ENCODE peak calls at places on chromosomes 11 and 22, in four cellular contexts. One of them, this sample, is unnamed.
A peak's percentile ranks its signal among the peaks of the same experiment; 100 is the strongest.

GRCh38 chr11:23974046-23974445 is 522.8 kb upstream of the LUZP2 start:
- DNase-seq in HepG2: no peak
- DNase-seq in WTC11: no peak
- DNase-seq in K562: no peak
- DNase-seq in this sample: no peak

GRCh38 chr22:19612866-19613572 is 88.8 kb upstream of the CLDN5 start:
- DNase-seq in K562: no peak
- DNase-seq in HepG2: no peak
- DNase-seq in WTC11: no peak
- DNase-seq in this sample: no peak

GRCh38 chr22:34776827-34777226 is 289.1 kb upstream of the ISX start:
- DNase-seq in WTC11: no peak
- DNase-seq in HepG2: no peak
- DNase-seq in K562: no peak
- DNase-seq in this sample: no peak

GRCh38 chr11:33542921-33543320 is 157.7 kb downstream of the C11orf91 start:
- DNase-seq in HepG2: peak; percentile 23
- DNase-seq in WTC11: peak; percentile 76
- DNase-seq in K562: peak; percentile 44
- DNase-seq in this sample: no peak

GRCh38 chr11:92793189-92793588 is 176.3 kb upstream of the MTNR1B start:
- DNase-seq in WTC11: peak; percentile 31
- DNase-seq in K562: no peak
- DNase-seq in HepG2: no peak
- DNase-seq in this sample: no peak

GRCh38 chr11:115321602-115322289 is 182.5 kb downstream of the CADM1 start:
- DNase-seq in HepG2: no peak
- DNase-seq in K562: no peak
- DNase-seq in WTC11: no peak
- DNase-seq in this sample: no peak

GRCh38 chr22:50260801-50261614 is 475 bp downstream of the MAPK12 start:
- DNase-seq in K562: peak; percentile 57
- DNase-seq in HepG2: no peak
- DNase-seq in WTC11: peak; percentile 43
- DNase-seq in this sample: no peak

GRCh38 chr11:124712392-124712791 is 27.4 kb upstream of the NRGN start:
- DNase-seq in HepG2: no peak
- DNase-seq in WTC11: no peak
- DNase-seq in K562: no peak
- DNase-seq in this sample: no peak

GRCh38 chr22:22552630-22553029 is 6.4 kb downstream of the PRAME start:
- DNase-seq in HepG2: peak; percentile 44
- DNase-seq in WTC11: peak; percentile 50
- DNase-seq in K562: peak; percentile 87
- DNase-seq in this sample: no peak

GRCh38 chr22:45284705-45285305 is at the start of gene UPK3A:
- DNase-seq in WTC11: peak; percentile 86
- DNase-seq in K562: peak; percentile 20
- DNase-seq in HepG2: no peak
- DNase-seq in this sample: no peak

GRCh38 chr22:44450503-44450902 is 47.5 kb downstream of the RTL6 start:
- DNase-seq in WTC11: no peak
- DNase-seq in HepG2: no peak
- DNase-seq in K562: no peak
- DNase-seq in this sample: no peak

GRCh38 chr11:45209904-45210699 is 63.7 kb downstream of the PRDM11 start:
- DNase-seq in HepG2: no peak
- DNase-seq in WTC11: peak; percentile 72
- DNase-seq in K562: no peak
- DNase-seq in this sample: no peak

GRCh38 chr22:41862530-41863266 is 29.8 kb downstream of the SREBF2 start:
- DNase-seq in WTC11: no peak
- DNase-seq in K562: no peak
- DNase-seq in HepG2: no peak
- DNase-seq in this sample: peak; percentile 89

GRCh38 chr11:31958086-31958735 is 132.7 kb upstream of the RCN1 start:
- DNase-seq in HepG2: peak; percentile 15
- DNase-seq in K562: peak; percentile 70
- DNase-seq in WTC11: peak; percentile 90
- DNase-seq in this sample: peak; percentile 9

GRCh38 chr22:23305321-23305910 is 125.1 kb downstream of the BCR start:
- DNase-seq in WTC11: no peak
- DNase-seq in K562: no peak
- DNase-seq in HepG2: no peak
- DNase-seq in this sample: no peak

GRCh38 chr22:41568811-41569210 is 8.0 kb downstream of the CSDC2 start:
- DNase-seq in HepG2: no peak
- DNase-seq in K562: no peak
- DNase-seq in WTC11: no peak
- DNase-seq in this sample: no peak

GRCh38 chr11:75565221-75565814 is 3.3 kb downstream of the SERPINH1 start:
- DNase-seq in K562: no peak
- DNase-seq in WTC11: peak; percentile 48
- DNase-seq in HepG2: peak; percentile 57
- DNase-seq in this sample: no peak

GRCh38 chr11:1401656-1402221 is 12.0 kb downstream of the BRSK2 start:
- DNase-seq in K562: peak; percentile 84
- DNase-seq in HepG2: peak; percentile 30
- DNase-seq in WTC11: peak; percentile 85
- DNase-seq in this sample: no peak
- TF ChIP-seq TCF7 in K562: no peak
- TF ChIP-seq TCF7 in HepG2: no peak
- TF ChIP-seq TCF7 in WTC11: peak; percentile 91
- TF ChIP-seq TCF7 in this sample: no peak

GRCh38 chr11:105838668-105839403 is 183.2 kb downstream of the MSANTD4 start:
- DNase-seq in HepG2: no peak
- DNase-seq in K562: no peak
- DNase-seq in WTC11: no peak
- DNase-seq in this sample: no peak
- TF ChIP-seq TCF7 in HepG2: no peak
- TF ChIP-seq TCF7 in K562: no peak
- TF ChIP-seq TCF7 in WTC11: no peak
- TF ChIP-seq TCF7 in this sample: no peak

DNA sequence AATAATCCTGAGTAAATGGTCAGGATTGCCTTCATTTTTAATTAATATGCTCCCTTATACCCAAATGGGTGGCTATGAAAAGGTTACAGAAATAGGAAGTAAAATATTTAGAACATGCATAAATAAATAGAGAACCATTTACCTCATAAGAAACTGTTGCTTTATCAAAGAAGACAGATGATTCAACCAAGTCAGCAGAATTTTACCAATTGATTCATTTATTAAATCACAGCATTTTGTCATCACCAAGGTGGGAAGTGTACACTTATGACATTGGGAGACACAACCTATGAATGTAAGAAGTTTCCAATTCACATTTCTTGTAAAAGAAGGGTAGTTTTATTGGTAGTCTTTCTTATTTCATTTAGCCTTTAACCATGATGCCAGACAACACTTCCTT is 870.3 kb upstream of the CHORDC1 start:
- DNase-seq in HepG2: no peak
- DNase-seq in WTC11: no peak
- DNase-seq in K562: no peak
- DNase-seq in this sample: no peak
- TF ChIP-seq TCF7 in HepG2: no peak
- TF ChIP-seq TCF7 in WTC11: no peak
- TF ChIP-seq TCF7 in K562: no peak
- TF ChIP-seq TCF7 in this sample: no peak

GRCh38 chr22:39253427-39254070 is 8.8 kb upstream of the PDGFB start:
- DNase-seq in WTC11: no peak
- DNase-seq in HepG2: no peak
- DNase-seq in K562: peak; percentile 64
- DNase-seq in this sample: no peak
- TF ChIP-seq TCF7 in WTC11: no peak
- TF ChIP-seq TCF7 in HepG2: no peak
- TF ChIP-seq TCF7 in K562: no peak
- TF ChIP-seq TCF7 in this sample: no peak

DNA sequence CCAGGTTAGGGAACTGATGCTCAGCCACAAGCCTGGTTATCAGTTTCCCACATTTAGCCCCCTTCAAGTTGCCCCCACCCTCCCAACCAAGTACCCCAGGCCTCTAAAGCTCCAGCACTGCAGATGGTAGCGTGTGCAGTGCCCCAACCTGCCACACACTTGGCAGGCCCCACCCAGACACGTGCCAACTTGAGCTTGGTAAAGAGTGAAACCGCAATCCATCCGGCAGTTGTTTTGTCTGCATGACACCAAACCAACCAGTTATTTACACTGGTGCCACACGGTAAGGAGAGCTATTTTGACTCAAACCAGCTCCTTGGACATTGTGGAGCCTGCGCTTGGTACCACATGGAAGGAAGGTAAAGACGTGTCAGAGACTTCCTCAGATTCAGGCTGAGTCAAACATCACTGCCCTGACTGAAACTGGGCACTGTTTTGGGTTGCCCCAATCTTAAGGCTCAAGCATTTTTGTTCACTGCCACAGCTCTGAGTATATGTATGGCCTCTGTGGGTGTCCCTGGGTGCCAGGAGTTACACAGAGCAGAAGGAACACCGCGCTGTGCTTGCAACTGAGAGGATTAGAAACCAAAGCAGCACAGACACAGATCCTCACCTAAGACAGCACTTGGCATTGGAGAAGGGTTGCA is 136.1 kb downstream of the FDX1 start:
- DNase-seq in WTC11: no peak
- DNase-seq in K562: no peak
- DNase-seq in HepG2: no peak
- DNase-seq in this sample: no peak
- TF ChIP-seq TCF7 in WTC11: no peak
- TF ChIP-seq TCF7 in K562: no peak
- TF ChIP-seq TCF7 in HepG2: no peak
- TF ChIP-seq TCF7 in this sample: no peak

GRCh38 chr11:109994896-109995295 is 98.3 kb upstream of the ZC3H12C start:
- DNase-seq in K562: no peak
- DNase-seq in HepG2: no peak
- DNase-seq in WTC11: no peak
- DNase-seq in this sample: no peak

GRCh38 chr11:109996060-109996459 is 97.1 kb upstream of the ZC3H12C start:
- DNase-seq in HepG2: no peak
- DNase-seq in WTC11: no peak
- DNase-seq in K562: no peak
- DNase-seq in this sample: no peak

GRCh38 chr11:109998921-109999320 is 94.3 kb upstream of the ZC3H12C start:
- DNase-seq in WTC11: no peak
- DNase-seq in HepG2: no peak
- DNase-seq in K562: no peak
- DNase-seq in this sample: no peak

GRCh38 chr11:109993786-109994185 is 99.4 kb upstream of the ZC3H12C start:
- DNase-seq in WTC11: no peak
- DNase-seq in K562: no peak
- DNase-seq in HepG2: no peak
- DNase-seq in this sample: no peak
- TF ChIP-seq TCF7 in WTC11: no peak
- TF ChIP-seq TCF7 in K562: no peak
- TF ChIP-seq TCF7 in HepG2: no peak
- TF ChIP-seq TCF7 in this sample: no peak

GRCh38 chr11:706957-707816 is 1.2 kb downstream of the EPS8L2 start:
- DNase-seq in WTC11: peak; percentile 47
- DNase-seq in HepG2: peak; percentile 94
- DNase-seq in K562: peak; percentile 61
- DNase-seq in this sample: no peak
- TF ChIP-seq TCF7 in WTC11: no peak
- TF ChIP-seq TCF7 in HepG2: peak; percentile 7
- TF ChIP-seq TCF7 in K562: no peak
- TF ChIP-seq TCF7 in this sample: no peak